ENCODE peak calls at places on chromosomes 5 and 9, in eight cellular contexts. E is hippocampal formation; L is T-cell; Z is A549; X is M059J; J is stimulated activated naive CD4-positive, alpha-beta T cell; H is foreskin fibroblast; M is right atrium auricular region. N is an unnamed sample.

GRCh38 chr9:12935714-12936113 is 160.9 kb downstream of the LURAP1L start:
- DNase-seq in E (no peak), L (no peak), Z (no peak), X (no peak), J (no peak), H (peak; percentile 24), M (no peak), N (no peak)

GRCh38 chr9:84620338-84620737 is 49.2 kb upstream of the NTRK2 start:
- DNase-seq in E (no peak), L (no peak), Z (no peak), X (no peak), J (no peak), H (no peak), M (peak; percentile 67), N (no peak)

GRCh38 chr5:74386571-74387334 is 253.8 kb downstream of the ENC1 start:
- DNase-seq in E (no peak), L (no peak), Z (no peak), X (peak; percentile 94), J (no peak), H (no peak), M (no peak), N (no peak)

GRCh38 chr5:162068412-162068811 is 839 bp downstream of the GABRG2 start:
- DNase-seq in E (no peak), L (no peak), Z (peak; percentile 14), X (peak; percentile 8), J (no peak), H (no peak), M (no peak), N (peak; percentile 50)

GRCh38 chr5:71705416-71705815 is 13.7 kb upstream of the CARTPT start:
- DNase-seq in E (no peak), L (no peak), Z (no peak), X (peak; percentile 31), J (no peak), H (peak; percentile 7), M (no peak), N (no peak)

GRCh38 chr9:134275379-134275778 is 50.9 kb upstream of the RXRA start:
- DNase-seq in E (no peak), L (no peak), Z (no peak), X (no peak), J (no peak), H (no peak), M (no peak), N (no peak)

GRCh38 chr9:73536403-73536802 is 384.7 kb downstream of the ANXA1 start:
- DNase-seq in E (no peak), L (no peak), Z (no peak), X (no peak), J (no peak), H (no peak), M (no peak), N (no peak)

GRCh38 chr5:96336351-96336985 is 96.6 kb downstream of the PCSK1 start:
- DNase-seq in E (peak; percentile 49), L (peak; percentile 43), Z (peak; percentile 88), X (peak; percentile 90), J (peak; percentile 68), H (peak; percentile 85), M (peak; percentile 88), N (peak; percentile 46)

GRCh38 chr5:146039420-146039819 is 66.0 kb downstream of the PLAC8L1 start:
- DNase-seq in E (no peak), L (no peak), Z (no peak), X (no peak), J (no peak), H (no peak), M (no peak), N (no peak)

GRCh38 chr5:150734579-150735384 is 24.0 kb downstream of the DCTN4 start:
- DNase-seq in E (no peak), L (no peak), Z (no peak), X (no peak), J (no peak), H (no peak), M (peak; percentile 72), N (no peak)

GRCh38 chr5:16178745-16179372 is 732 bp downstream of the MARCHF11 start:
- DNase-seq in E (peak; percentile 44), L (no peak), Z (no peak), X (peak; percentile 26), J (peak; percentile 4), H (peak; percentile 7), M (no peak), N (peak; percentile 30)

GRCh38 chr9:101995231-101995630 is 256.8 kb upstream of the GRIN3A start:
- DNase-seq in E (no peak), L (no peak), Z (peak; percentile 62), X (no peak), J (no peak), H (no peak), M (no peak), N (no peak)